ENCODE peak calls at places on chromosome 2, in six cellular contexts. I is HCT116, B is GM12878, M is NT2/D1, Q is H1, L is K562. G is an unnamed sample.

GRCh38 chr2:240469239-240469636 is 33.8 kb downstream of the GPC1 start:
- DNase-seq in M (no peak), I (no peak), Q (no peak), L (no peak), B (no peak), G (peak; percentile 42)

GRCh38 chr2:28423856-28424605 is 31.4 kb downstream of the FOSL2 start:
- DNase-seq in M (no peak), I (no peak), Q (no peak), B (no peak), L (no peak), G (peak; percentile 44)

GRCh38 chr2:85395912-85396475 is 14.2 kb downstream of the CAPG start:
- DNase-seq in L (no peak), B (no peak), I (no peak), M (no peak), Q (no peak), G (no peak)

GRCh38 chr2:191985740-191986139 is 138.9 kb upstream of the CAVIN2 start:
- DNase-seq in M (no peak), L (no peak), Q (no peak), B (no peak), I (no peak), G (no peak)

GRCh38 chr2:202109737-202110184 is 36.7 kb downstream of the KIAA2012 start:
- DNase-seq in I (no peak), L (no peak), B (no peak), M (no peak), Q (no peak), G (no peak)

GRCh38 chr2:38301340-38301968 is 75.6 kb downstream of the ATL2 start:
- DNase-seq in M (no peak), L (no peak), I (no peak), Q (no peak), B (peak; percentile 48), G (no peak)

GRCh38 chr2:213274143-213274542 is 10.1 kb upstream of the SPAG16 start:
- DNase-seq in I (no peak), M (no peak), B (no peak), L (no peak), Q (no peak), G (no peak)

GRCh38 chr2:134718956-134719814 is at the start of gene TMEM163:
- DNase-seq in I (no peak), B (no peak), M (no peak), Q (peak; percentile 66), L (no peak), G (no peak)

GRCh38 chr2:17460401-17461086 is 57.7 kb downstream of the RAD51AP2 start:
- DNase-seq in I (no peak), M (no peak), B (no peak), L (no peak), Q (no peak), G (no peak)

GRCh38 chr2:168241208-168241607 is 6.2 kb downstream of the STK39 start:
- DNase-seq in B (no peak), M (no peak), L (no peak), Q (peak; percentile 51), I (no peak), G (peak; percentile 39)

GRCh38 chr2:152445791-152446201 is 110.8 kb downstream of the FMNL2 start:
- DNase-seq in B (no peak), M (no peak), Q (no peak), I (no peak), L (no peak), G (no peak)

GRCh38 chr2:231680992-231681852 is 27.1 kb upstream of the PTMA start:
- DNase-seq in I (no peak), B (no peak), M (peak; percentile 87), L (no peak), Q (peak; percentile 91), G (peak; percentile 99)

GRCh38 chr2:137659616-137660015 is 304.7 kb upstream of the HNMT start:
- DNase-seq in B (no peak), L (no peak), I (no peak), M (no peak), Q (no peak), G (peak; percentile 10)

GRCh38 chr2:217910875-217911212 is 92.0 kb downstream of the TNS1 start:
- DNase-seq in L (no peak), M (no peak), Q (no peak), B (no peak), I (no peak), G (no peak)

GRCh38 chr2:175769200-175769599 is 232.9 kb downstream of the LNPK start:
- DNase-seq in B (no peak), Q (no peak), L (no peak), I (no peak), M (no peak), G (no peak)

GRCh38 chr2:149877064-149877463 is 289.5 kb upstream of the MMADHC start:
- DNase-seq in I (no peak), Q (no peak), B (no peak), M (no peak), L (no peak), G (no peak)

GRCh38 chr2:12813166-12813565 is 96.4 kb downstream of the TRIB2 start:
- DNase-seq in M (no peak), I (no peak), Q (no peak), B (no peak), L (no peak), G (no peak)

GRCh38 chr2:44496130-44496529 is 134.4 kb downstream of the CAMKMT start:
- DNase-seq in B (no peak), I (no peak), L (no peak), M (no peak), Q (no peak), G (no peak)

GRCh38 chr2:48946444-48947048 is 191.0 kb upstream of the LHCGR start:
- DNase-seq in L (peak; percentile 54), M (peak; percentile 20), B (peak; percentile 20), Q (no peak), I (peak; percentile 23), G (peak; percentile 60)

GRCh38 chr2:152236191-152236925 is 60.8 kb upstream of the STAM2 start:
- DNase-seq in Q (no peak), B (no peak), L (no peak), M (no peak), I (no peak), G (no peak)

GRCh38 chr2:241116606-241117560 is 14.8 kb upstream of the MTERF4 start:
- DNase-seq in Q (no peak), M (no peak), B (no peak), I (no peak), L (no peak), G (no peak)

GRCh38 chr2:128371248-128371630 is 52.6 kb upstream of the HS6ST1 start:
- DNase-seq in B (no peak), Q (no peak), L (no peak), I (no peak), M (no peak), G (no peak)

GRCh38 chr2:37011126-37011525 is 44.8 kb upstream of the STRN start:
- DNase-seq in L (no peak), Q (no peak), M (no peak), I (no peak), B (peak; percentile 5), G (no peak)

GRCh38 chr2:178496049-178496448 is 15.8 kb downstream of the PLEKHA3 start:
- DNase-seq in Q (no peak), M (no peak), B (no peak), I (no peak), L (no peak), G (no peak)

GRCh38 chr2:8215982-8216381 is 465.9 kb upstream of the ID2 start:
- DNase-seq in M (no peak), B (no peak), I (no peak), L (no peak), Q (no peak), G (no peak)

GRCh38 chr2:198314559-198315153 is 510.3 kb downstream of the PLCL1 start:
- DNase-seq in L (peak; percentile 38), Q (no peak), M (peak; percentile 61), I (peak; percentile 54), B (peak; percentile 4), G (no peak)

DNA sequence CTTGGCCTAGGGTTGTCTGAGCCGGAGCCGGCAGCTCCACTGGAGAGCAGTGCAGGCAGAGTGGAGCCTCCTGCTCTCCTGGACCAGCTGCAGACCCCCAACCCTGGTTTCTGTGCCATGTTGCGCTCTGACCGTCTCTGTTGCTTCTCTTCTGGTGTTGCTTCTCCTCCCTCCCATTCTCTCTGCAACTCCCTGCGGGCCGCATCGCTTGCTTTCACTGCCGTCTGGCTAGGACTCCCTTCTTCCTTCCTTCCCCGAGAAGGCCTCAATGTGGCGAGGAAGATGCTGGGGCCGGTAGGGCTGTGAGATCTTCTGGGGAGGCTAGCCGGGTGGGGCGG is 6.2 kb downstream of the DNAJB2 start:
- DNase-seq in Q (no peak), I (no peak), B (no peak), L (no peak), M (no peak), G (no peak)
- H3K9ac ChIP-seq in Q (no peak overlapping the region), I (no peak overlapping the region), B (no peak overlapping the region), L (no peak overlapping the region), M (peak overlapping the region; percentile 29), G (no peak overlapping the region)

GRCh38 chr2:23597687-23598086 is 212.7 kb downstream of the KLHL29 start:
- DNase-seq in L (no peak), I (no peak), B (no peak), Q (no peak), M (no peak), G (no peak)
- TF ChIP-seq YY1 in L (no peak), I (no peak), B (no peak), Q (no peak), M (no peak), G (no peak)

GRCh38 chr2:42102606-42103450 is 55.0 kb downstream of the PKDCC start:
- DNase-seq in M (peak; percentile 96), I (no peak), B (no peak), Q (peak; percentile 90), L (no peak), G (peak; percentile 52)

GRCh38 chr2:42099431-42100173 is 51.8 kb downstream of the PKDCC start:
- DNase-seq in Q (no peak), M (no peak), L (no peak), I (no peak), B (no peak), G (no peak)

GRCh38 chr2:42101641-42102605 is 54.1 kb downstream of the PKDCC start:
- DNase-seq in I (no peak), Q (peak; percentile 77), M (no peak), B (peak; percentile 82), L (no peak), G (no peak)

GRCh38 chr2:42098571-42099430 is 51.0 kb downstream of the PKDCC start:
- DNase-seq in L (no peak), M (no peak), Q (no peak), B (no peak), I (no peak), G (no peak)

GRCh38 chr2:42100696-42101585 is 53.1 kb downstream of the PKDCC start:
- DNase-seq in B (no peak), Q (peak; percentile 77), L (no peak), M (no peak), I (no peak), G (no peak)
- H3K9ac ChIP-seq in B (peak overlapping the region; percentile 83), Q (no peak overlapping the region), L (no peak overlapping the region), M (no peak overlapping the region), I (no peak overlapping the region), G (no peak overlapping the region)

DNA sequence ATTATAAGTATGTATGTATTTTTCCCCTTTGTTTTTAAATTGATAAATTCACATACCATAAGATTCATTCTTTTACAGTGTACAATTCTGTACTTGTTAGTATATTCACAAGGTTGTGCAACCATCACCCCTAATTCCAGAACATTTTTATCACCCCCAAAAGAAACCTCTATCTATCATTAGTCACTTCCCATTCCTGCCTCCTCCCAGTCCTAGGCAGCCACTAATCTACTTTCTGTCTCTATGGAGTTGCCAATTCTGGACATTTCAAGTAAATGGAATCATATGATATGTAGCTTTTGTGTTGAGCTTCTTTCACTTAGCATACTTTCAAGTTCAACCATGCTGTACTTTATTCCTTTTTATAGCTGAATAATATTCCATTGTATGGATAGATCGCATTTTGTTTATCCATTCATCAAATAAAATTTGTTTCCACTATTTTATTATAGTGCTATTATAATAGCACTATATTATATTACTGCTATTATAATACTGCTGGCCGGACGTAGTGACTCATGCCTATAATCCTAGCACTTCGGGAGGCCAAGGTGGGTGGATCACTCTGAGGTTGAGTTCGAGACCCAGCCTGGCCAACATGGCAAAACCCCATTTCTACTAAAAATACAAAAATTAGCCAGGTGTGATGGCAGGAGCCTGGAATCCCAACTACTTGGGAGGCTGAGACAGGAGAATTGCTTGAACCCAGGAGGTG is 10.9 kb downstream of the STARD7 start:
- DNase-seq in L (no peak), M (no peak), I (no peak), B (no peak), Q (no peak), G (no peak)
- TF ChIP-seq YY1 in L (no peak), M (no peak), I (no peak), B (no peak), Q (no peak), G (no peak)